ENCODE peak calls at places on chromosomes 13 and 19, in nine cellular contexts. M is CD8-positive, alpha-beta T cell; E is HFF-Myc; C is thoracic aorta; P is MM.1S; O is choroid plexus epithelial cell; H is tibial nerve; L is CD4-positive, CD25-positive, alpha-beta regulatory T cell; Q is fibroblast of mammary gland. B is an unnamed sample.

GRCh38 chr13:48255954-48256353 is 22.9 kb downstream of the ITM2B start:
- DNase-seq in M (no peak), E (no peak), C (no peak), P (no peak), O (no peak), H (no peak), L (no peak), Q (peak), B (no peak)

GRCh38 chr19:4568884-4569283 is 9.4 kb upstream of the SEMA6B start:
- DNase-seq in M (no peak), E (no peak), C (no peak), P (no peak), O (no peak), H (no peak), L (no peak), Q (no peak), B (no peak)

GRCh38 chr13:33279898-33280549 is 5.5 kb downstream of the STARD13 start:
- DNase-seq in M (no peak), E (no peak), C (no peak), P (no peak), O (peak), H (no peak), L (no peak), Q (peak), B (no peak)

GRCh38 chr13:100381595-100382224 is 206.9 kb downstream of the GGACT start:
- DNase-seq in M (no peak), E (no peak), C (no peak), P (no peak), O (peak), H (no peak), L (no peak), Q (peak), B (no peak)

GRCh38 chr19:24140099-24140498 is 53.1 kb downstream of the ZNF254 start:
- DNase-seq in M (no peak), E (peak), C (no peak), P (no peak), O (peak), H (no peak), L (no peak), Q (peak), B (no peak)

GRCh38 chr13:44068737-44069136 is 189.0 kb downstream of the LACC1 start:
- DNase-seq in M (no peak), E (no peak), C (no peak), P (no peak), O (peak), H (no peak), L (no peak), Q (peak), B (no peak)

GRCh38 chr19:36421749-36422481 is 3.5 kb upstream of the ZFP82 start:
- DNase-seq in M (no peak), E (no peak), C (no peak), P (no peak), O (no peak), H (no peak), L (no peak), Q (peak), B (no peak)

GRCh38 chr19:34120846-34121639 is 51.3 kb upstream of the LSM14A start:
- DNase-seq in M (peak), E (no peak), C (no peak), P (peak), O (peak), H (no peak), L (peak), Q (peak), B (no peak)

GRCh38 chr19:44845286-44845611 is 848 bp upstream of the NECTIN2 start:
- DNase-seq in M (no peak), E (no peak), C (peak), P (no peak), O (no peak), H (no peak), L (no peak), Q (no peak), B (peak)

GRCh38 chr19:13102666-13103584 is at the start of gene LYL1:
- DNase-seq in M (peak), E (no peak), C (no peak), P (peak), O (no peak), H (no peak), L (peak), Q (no peak), B (no peak)

GRCh38 chr19:40139533-40140287 is 49.0 kb upstream of the ZNF780A start:
- DNase-seq in M (peak), E (peak), C (no peak), P (peak), O (peak), H (no peak), L (peak), Q (peak), B (no peak)

GRCh38 chr13:66138172-66138811 is 1091.8 kb downstream of the PCDH9 start:
- DNase-seq in M (no peak), E (no peak), C (no peak), P (peak), O (no peak), H (no peak), L (no peak), Q (no peak), B (no peak)

GRCh38 chr13:109973279-109973678 is 186.9 kb upstream of the IRS2 start:
- DNase-seq in M (no peak), E (no peak), C (no peak), P (no peak), O (no peak), H (no peak), L (no peak), Q (no peak), B (no peak)

GRCh38 chr19:31340059-31341025 is 8.9 kb downstream of the TSHZ3 start:
- DNase-seq in M (peak), E (peak), C (no peak), P (no peak), O (peak), H (no peak), L (peak), Q (peak), B (no peak)

GRCh38 chr13:77952276-77952675 is 33.6 kb upstream of the EDNRB start:
- DNase-seq in M (no peak), E (no peak), C (no peak), P (no peak), O (no peak), H (no peak), L (no peak), Q (no peak), B (no peak)

GRCh38 chr19:30367001-30367400 is 5.2 kb upstream of the ZNF536 start:
- DNase-seq in M (no peak), E (no peak), C (no peak), P (no peak), O (no peak), H (no peak), L (no peak), Q (no peak), B (no peak)

GRCh38 chr13:24254151-24254810 is 55.1 kb upstream of the C1QTNF9 start:
- DNase-seq in M (peak), E (no peak), C (no peak), P (no peak), O (peak), H (no peak), L (peak), Q (peak), B (peak)

GRCh38 chr19:43780706-43781525 is at the start of gene KCNN4:
- DNase-seq in M (peak), E (peak), C (no peak), P (no peak), O (peak), H (no peak), L (peak), Q (peak), B (no peak)

GRCh38 chr13:21901772-21902708 is 231.2 kb downstream of the FGF9 start:
- DNase-seq in M (no peak), E (no peak), C (no peak), P (no peak), O (no peak), H (no peak), L (no peak), Q (no peak), B (no peak)

GRCh38 chr13:33205804-33206221 is 79.7 kb downstream of the STARD13 start:
- DNase-seq in M (no peak), E (no peak), C (no peak), P (peak), O (peak), H (no peak), L (no peak), Q (peak), B (peak)

GRCh38 chr13:19596960-19597361 is 35.6 kb upstream of the TPTE2 start:
- DNase-seq in M (no peak), E (no peak), C (no peak), P (no peak), O (peak), H (no peak), L (no peak), Q (peak), B (no peak)

GRCh38 chr19:51751655-51752054 is at the start of gene FPR1:
- DNase-seq in M (no peak), E (no peak), C (no peak), P (no peak), O (peak), H (no peak), L (no peak), Q (peak), B (no peak)

GRCh38 chr13:97288486-97288900 is 66.4 kb downstream of the MBNL2 start:
- DNase-seq in M (no peak), E (no peak), C (no peak), P (no peak), O (no peak), H (no peak), L (no peak), Q (no peak), B (no peak)

GRCh38 chr13:110453767-110454166 is 107.8 kb downstream of the RAB20 start:
- DNase-seq in M (no peak), E (no peak), C (no peak), P (no peak), O (no peak), H (no peak), L (no peak), Q (no peak), B (no peak)

GRCh38 chr19:28495046-28495445 is 717.9 kb downstream of the UQCRFS1 start:
- DNase-seq in M (no peak), E (no peak), C (no peak), P (no peak), O (peak), H (no peak), L (no peak), Q (no peak), B (no peak)

GRCh38 chr19:5038631-5039271 is 69.8 kb downstream of the KDM4B start:
- DNase-seq in M (no peak), E (no peak), C (no peak), P (no peak), O (peak), H (no peak), L (peak), Q (peak), B (no peak)

GRCh38 chr13:97182065-97182890 is 39.9 kb upstream of the MBNL2 start:
- DNase-seq in M (no peak), E (no peak), C (no peak), P (no peak), O (no peak), H (no peak), L (no peak), Q (no peak), B (no peak)

GRCh38 chr19:3047307-3048189 is 14.7 kb downstream of the TLE5 start:
- DNase-seq in M (peak), E (peak), C (peak), P (peak), O (peak), H (peak), L (peak), Q (peak), B (peak)

GRCh38 chr13:106566682-106567420 is 1.1 kb downstream of the ARGLU1 start:
- DNase-seq in M (peak), E (peak), C (no peak), P (peak), O (peak), H (peak), L (peak), Q (peak), B (peak)

GRCh38 chr13:110942248-110942981 is 27.5 kb upstream of the ANKRD10 start:
- DNase-seq in M (no peak), E (no peak), C (no peak), P (no peak), O (peak), H (no peak), L (peak), Q (peak), B (no peak)

GRCh38 chr13:93422980-93423554 is 196.5 kb downstream of the GPC6 start:
- DNase-seq in M (no peak), E (no peak), C (no peak), P (no peak), O (no peak), H (no peak), L (no peak), Q (no peak), B (no peak)

GRCh38 chr19:18635831-18636182 is 1.0 kb upstream of the KLHL26 start:
- DNase-seq in M (no peak), E (no peak), C (no peak), P (no peak), O (no peak), H (no peak), L (no peak), Q (no peak), B (no peak)
- H3K4me3 ChIP-seq in M (no peak), E (no peak), C (no peak), P (no peak), O (no peak), H (peak), L (no peak), Q (no peak), B (peak)

GRCh38 chr19:57583521-57584416 is at the start of gene ZIK1:
- DNase-seq in M (peak), E (peak), C (peak), P (no peak), O (peak), H (peak), L (peak), Q (peak), B (peak)

GRCh38 chr19:57587529-57587928 is 3.6 kb downstream of the ZIK1 start:
- DNase-seq in M (no peak), E (no peak), C (no peak), P (no peak), O (peak), H (no peak), L (no peak), Q (peak), B (no peak)

GRCh38 chr19:57578487-57579205 is at the start of gene ZNF416:
- DNase-seq in M (peak), E (peak), C (peak), P (peak), O (peak), H (peak), L (peak), Q (peak), B (peak)

DNA sequence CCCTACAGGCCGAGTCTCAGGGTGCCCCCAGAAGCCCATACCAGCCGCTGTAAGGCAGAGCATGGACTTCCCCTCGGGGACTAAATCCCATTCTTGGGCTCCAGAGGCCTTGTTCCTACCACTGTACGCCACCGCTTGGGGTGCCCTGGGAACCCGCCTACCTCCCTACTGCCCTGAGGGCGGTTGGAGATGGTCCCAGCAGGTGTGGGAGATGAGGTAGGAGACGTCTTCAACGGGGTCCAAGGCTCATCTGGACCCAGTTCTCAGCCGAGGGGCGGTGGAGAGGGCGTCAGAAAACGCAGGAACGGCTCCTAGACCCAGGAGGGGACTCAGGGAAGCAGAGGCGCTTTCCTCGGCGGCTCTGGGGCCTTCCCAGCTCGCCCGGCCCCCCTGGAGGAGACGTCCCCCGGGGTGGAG is 833 bp upstream of the ZIK1 start:
- DNase-seq in M (no peak), E (no peak), C (no peak), P (no peak), O (no peak), H (no peak), L (no peak), Q (no peak), B (no peak)
- H3K4me3 ChIP-seq in M (peak), E (no peak), C (peak), P (no peak), O (no peak), H (peak), L (no peak), Q (no peak), B (peak)

DNA sequence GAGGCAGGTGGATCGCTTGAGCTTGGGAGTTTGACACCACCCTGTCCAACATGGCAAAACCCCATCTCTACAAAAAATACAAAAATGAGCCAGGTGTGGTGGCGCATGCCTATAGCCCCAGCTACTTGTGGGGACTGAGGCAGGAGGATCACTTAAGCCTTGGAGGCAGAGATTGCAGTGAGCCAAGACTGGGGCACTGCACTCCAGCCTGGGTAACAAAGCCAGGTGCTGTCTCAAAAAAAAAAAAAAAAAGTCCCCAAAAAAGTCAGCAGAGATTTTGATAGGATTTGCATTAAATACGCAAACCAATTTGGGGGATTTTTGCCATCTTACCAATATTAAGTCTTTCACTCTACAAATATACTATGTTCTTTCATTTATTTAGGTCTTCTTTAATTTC is 21.7 kb upstream of the RPL21 start:
- DNase-seq in M (no peak), E (no peak), C (no peak), P (no peak), O (no peak), H (no peak), L (no peak), Q (no peak), B (no peak)
- H3K4me3 ChIP-seq in M (no peak), E (no peak), C (no peak), P (no peak), O (no peak), H (no peak), L (no peak), Q (no peak), B (no peak)

GRCh38 chr19:37874784-37875183 is 31.6 kb downstream of the WDR87 start:
- DNase-seq in M (no peak), E (peak), C (no peak), P (no peak), O (peak), H (no peak), L (no peak), Q (no peak), B (no peak)
- H3K4me3 ChIP-seq in M (no peak), E (no peak), C (no peak), P (no peak), O (no peak), H (no peak), L (no peak), Q (no peak), B (no peak)

DNA sequence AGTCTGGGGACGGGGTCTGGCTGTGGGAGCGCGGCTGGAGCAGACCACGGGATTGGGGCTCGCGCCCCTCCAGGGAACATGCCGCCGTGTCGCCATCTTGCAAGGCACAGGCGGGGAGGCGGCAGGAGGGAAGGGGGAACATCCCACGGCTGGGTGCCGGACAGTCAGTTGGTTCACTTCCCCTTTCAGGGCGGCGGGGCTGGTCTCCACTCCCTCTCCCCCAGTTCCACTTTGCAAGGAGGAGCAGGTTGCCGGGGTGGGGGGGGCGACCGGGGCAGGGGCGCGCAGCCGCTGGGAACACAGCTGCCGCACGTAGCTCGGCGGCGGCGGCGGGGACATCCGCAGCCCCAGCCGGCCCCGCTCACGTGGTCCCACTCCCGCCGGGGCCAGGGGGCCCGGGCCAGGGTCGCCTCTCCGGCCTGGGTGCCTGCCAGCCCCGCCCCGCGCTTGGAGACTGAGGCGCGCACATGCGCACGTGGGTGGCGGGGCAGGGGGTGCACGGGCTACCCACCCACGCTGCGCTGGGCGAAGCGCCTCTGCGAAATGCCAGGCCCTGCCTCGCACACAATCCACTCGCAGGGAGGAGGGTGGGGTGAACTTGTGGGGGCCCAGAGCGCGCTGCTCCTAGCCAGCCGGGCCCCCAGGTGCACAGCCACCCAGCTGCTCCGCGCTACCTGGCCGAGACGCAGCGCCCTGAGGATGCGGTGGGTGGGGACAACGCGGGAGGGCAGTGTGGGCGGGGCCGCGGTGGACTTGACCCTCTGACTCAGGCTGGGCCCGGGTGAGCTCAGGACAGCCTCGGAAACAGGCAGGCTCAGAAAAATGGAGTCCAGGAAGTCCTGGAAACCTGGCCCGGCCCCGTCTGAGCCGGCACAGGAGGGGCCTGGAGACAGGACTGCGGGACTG is 6.4 kb downstream of the KLF16 start:
- DNase-seq in M (peak), E (peak), C (peak), P (peak), O (peak), H (peak), L (peak), Q (peak), B (peak)
- H3K4me3 ChIP-seq in M (peak), E (peak), C (peak), P (peak), O (peak), H (peak), L (peak), Q (peak), B (peak)